ENCODE peak calls at places on chromosomes 3 and 15, in five cellular contexts. One of them, this sample, is unnamed.

GRCh38 chr3:39101022-39101689 is 6.3 kb downstream of the GORASP1 start:
- DNase-seq in neuronal stem cell: no peak
- DNase-seq in spleen: peak; percentile 85
- DNase-seq in AG04450: no peak
- DNase-seq in colonic mucosa: peak; percentile 39
- DNase-seq in this sample: no peak

GRCh38 chr15:68059630-68060029 is 5.5 kb downstream of the PIAS1 start:
- DNase-seq in colonic mucosa: no peak
- DNase-seq in neuronal stem cell: no peak
- DNase-seq in AG04450: no peak
- DNase-seq in spleen: no peak
- DNase-seq in this sample: no peak

GRCh38 chr15:31263751-31264533 is 62.7 kb upstream of the KLF13 start:
- DNase-seq in spleen: peak; percentile 96
- DNase-seq in neuronal stem cell: no peak
- DNase-seq in AG04450: no peak
- DNase-seq in colonic mucosa: peak; percentile 91
- DNase-seq in this sample: no peak

GRCh38 chr15:60383008-60383694 is 14.6 kb downstream of the ANXA2 start:
- DNase-seq in AG04450: no peak
- DNase-seq in colonic mucosa: no peak
- DNase-seq in spleen: no peak
- DNase-seq in neuronal stem cell: no peak
- DNase-seq in this sample: no peak

GRCh38 chr15:38471974-38472373 is 18.0 kb downstream of the FAM98B start:
- DNase-seq in neuronal stem cell: no peak
- DNase-seq in spleen: no peak
- DNase-seq in colonic mucosa: no peak
- DNase-seq in AG04450: no peak
- DNase-seq in this sample: no peak

GRCh38 chr3:177516130-177517011 is 319.1 kb upstream of the TBL1XR1 start:
- DNase-seq in colonic mucosa: no peak
- DNase-seq in neuronal stem cell: peak; percentile 67
- DNase-seq in AG04450: peak; percentile 81
- DNase-seq in spleen: peak; percentile 74
- DNase-seq in this sample: no peak

GRCh38 chr3:147669076-147669475 is 259.9 kb downstream of the ZIC1 start:
- DNase-seq in colonic mucosa: no peak
- DNase-seq in AG04450: no peak
- DNase-seq in neuronal stem cell: no peak
- DNase-seq in spleen: no peak
- DNase-seq in this sample: no peak

GRCh38 chr3:23671901-23672589 is 133.7 kb upstream of the UBE2E1 start:
- DNase-seq in spleen: no peak
- DNase-seq in AG04450: no peak
- DNase-seq in colonic mucosa: peak; percentile 72
- DNase-seq in neuronal stem cell: no peak
- DNase-seq in this sample: no peak

GRCh38 chr3:119595639-119596329 is 1.9 kb upstream of the PLA1A start:
- DNase-seq in spleen: no peak
- DNase-seq in neuronal stem cell: no peak
- DNase-seq in colonic mucosa: no peak
- DNase-seq in AG04450: no peak
- DNase-seq in this sample: no peak

GRCh38 chr3:146974001-146974400 is 368.9 kb upstream of the PLSCR5 start:
- DNase-seq in spleen: no peak
- DNase-seq in colonic mucosa: no peak
- DNase-seq in AG04450: no peak
- DNase-seq in neuronal stem cell: no peak
- DNase-seq in this sample: no peak

GRCh38 chr15:82535566-82536408 is 4.5 kb downstream of the RPS17 start:
- DNase-seq in AG04450: no peak
- DNase-seq in neuronal stem cell: no peak
- DNase-seq in spleen: no peak
- DNase-seq in colonic mucosa: no peak
- DNase-seq in this sample: no peak

GRCh38 chr3:195102609-195103467 is 168.1 kb downstream of the XXYLT1 start:
- DNase-seq in colonic mucosa: peak; percentile 71
- DNase-seq in spleen: peak; percentile 56
- DNase-seq in AG04450: peak; percentile 88
- DNase-seq in neuronal stem cell: no peak
- DNase-seq in this sample: no peak

GRCh38 chr3:42043116-42043796 is 47.9 kb upstream of the TRAK1 start:
- DNase-seq in spleen: no peak
- DNase-seq in AG04450: no peak
- DNase-seq in colonic mucosa: peak; percentile 19
- DNase-seq in neuronal stem cell: peak; percentile 91
- DNase-seq in this sample: no peak

GRCh38 chr15:42456539-42456938 is 34.4 kb downstream of the ZNF106 start:
- DNase-seq in spleen: no peak
- DNase-seq in neuronal stem cell: no peak
- DNase-seq in colonic mucosa: no peak
- DNase-seq in AG04450: no peak
- DNase-seq in this sample: no peak

GRCh38 chr3:55307622-55308021 is 179.5 kb downstream of the WNT5A start:
- DNase-seq in neuronal stem cell: no peak
- DNase-seq in AG04450: no peak
- DNase-seq in colonic mucosa: no peak
- DNase-seq in spleen: no peak
- DNase-seq in this sample: no peak

GRCh38 chr3:93861021-93861420 is 112.7 kb downstream of the PROS1 start:
- DNase-seq in colonic mucosa: no peak
- DNase-seq in spleen: no peak
- DNase-seq in AG04450: no peak
- DNase-seq in neuronal stem cell: no peak
- DNase-seq in this sample: no peak

DNA sequence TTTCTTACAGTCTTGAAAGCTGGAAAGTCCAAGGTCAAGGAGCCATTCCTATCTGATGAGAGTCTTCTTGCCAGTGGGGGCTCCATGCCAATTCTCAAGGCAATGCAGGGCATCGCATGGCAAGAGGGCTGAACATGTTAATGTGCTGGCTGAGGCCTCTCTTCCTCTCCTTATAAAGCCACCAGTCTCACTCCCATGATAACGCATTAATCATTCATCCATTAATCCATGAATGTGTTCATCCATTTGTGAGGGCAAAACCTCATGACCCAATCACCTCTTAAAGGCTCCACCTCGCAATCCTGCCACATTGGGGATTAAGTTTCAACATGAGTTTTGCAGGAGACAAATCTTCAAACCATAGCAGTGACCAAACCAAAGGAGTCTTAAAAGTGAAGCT is 118.3 kb downstream of the PROS1 start:
- DNase-seq in AG04450: no peak
- DNase-seq in spleen: no peak
- DNase-seq in neuronal stem cell: no peak
- DNase-seq in colonic mucosa: no peak
- DNase-seq in this sample: no peak
- H3K9me3 ChIP-seq in AG04450: no peaks in the 10 kb centered on the region
- H3K9me3 ChIP-seq in spleen: no peaks in the 10 kb centered on the region
- H3K9me3 ChIP-seq in neuronal stem cell: peaks cover 11% of the 10 kb centered on the region
- H3K9me3 ChIP-seq in colonic mucosa: no peaks in the 10 kb centered on the region
- H3K9me3 ChIP-seq in this sample: no peaks in the 10 kb centered on the region

DNA sequence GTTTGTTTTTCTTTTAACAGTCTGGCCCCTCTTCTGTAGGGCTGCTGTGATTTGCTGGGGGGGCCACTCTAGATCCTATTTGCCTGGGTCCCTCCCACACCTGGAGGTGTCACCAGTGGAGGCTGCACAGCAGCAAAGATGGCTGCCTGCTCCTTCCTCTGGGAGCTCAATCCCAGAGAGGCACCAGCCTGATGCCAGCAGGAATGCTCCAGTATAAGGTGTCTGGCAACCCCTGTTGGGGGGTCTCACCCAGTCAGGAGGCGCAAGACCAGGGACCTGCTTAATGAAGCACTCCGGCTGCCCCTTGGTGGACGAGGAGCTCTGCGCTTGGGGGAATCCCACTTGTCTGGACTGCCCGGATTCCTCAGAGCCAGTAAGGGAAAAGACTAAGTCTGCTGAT is 118.3 kb downstream of the GAP43 start:
- DNase-seq in spleen: no peak
- DNase-seq in neuronal stem cell: no peak
- DNase-seq in AG04450: no peak
- DNase-seq in colonic mucosa: no peak
- DNase-seq in this sample: no peak
- H3K9me3 ChIP-seq in spleen: no peaks in the 10 kb centered on the region
- H3K9me3 ChIP-seq in neuronal stem cell: no peaks in the 10 kb centered on the region
- H3K9me3 ChIP-seq in AG04450: peaks cover 11% of the 10 kb centered on the region
- H3K9me3 ChIP-seq in colonic mucosa: no peaks in the 10 kb centered on the region
- H3K9me3 ChIP-seq in this sample: peaks cover 3% of the 10 kb centered on the region

DNA sequence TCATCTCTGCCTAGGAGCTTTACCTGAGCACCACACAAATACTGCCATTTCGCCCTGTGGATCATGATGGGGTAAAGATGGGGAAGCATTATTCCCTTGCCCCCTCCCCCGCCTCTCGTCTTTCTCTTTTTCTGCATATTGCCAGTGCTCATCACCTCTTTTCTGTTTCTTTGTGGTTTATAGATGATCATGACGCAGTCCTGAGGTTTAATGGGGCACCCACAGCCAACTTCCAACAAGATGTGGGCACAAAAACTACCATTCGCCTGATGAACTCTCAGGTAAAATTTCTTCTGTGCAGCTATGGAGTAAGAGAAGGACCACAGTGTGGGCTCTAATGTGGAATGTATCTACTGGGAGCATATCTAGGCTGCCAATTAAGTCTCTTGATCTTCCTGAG is 88.2 kb downstream of the RPL39L start:
- DNase-seq in neuronal stem cell: no peak
- DNase-seq in colonic mucosa: no peak
- DNase-seq in spleen: no peak
- DNase-seq in AG04450: no peak
- DNase-seq in this sample: no peak
- H3K9me3 ChIP-seq in neuronal stem cell: no peaks in the 10 kb centered on the region
- H3K9me3 ChIP-seq in colonic mucosa: no peaks in the 10 kb centered on the region
- H3K9me3 ChIP-seq in spleen: peaks cover 14% of the 10 kb centered on the region
- H3K9me3 ChIP-seq in AG04450: no peaks in the 10 kb centered on the region
- H3K9me3 ChIP-seq in this sample: no peaks in the 10 kb centered on the region

GRCh38 chr15:20348291-20348899 is 193.2 kb downstream of the GOLGA6L6 start:
- DNase-seq in AG04450: no peak
- DNase-seq in colonic mucosa: no peak
- DNase-seq in neuronal stem cell: no peak
- DNase-seq in spleen: no peak
- DNase-seq in this sample: no peak
- H3K9me3 ChIP-seq in AG04450: peaks cover 100% of the 10 kb centered on the region
- H3K9me3 ChIP-seq in colonic mucosa: no peaks in the 10 kb centered on the region
- H3K9me3 ChIP-seq in neuronal stem cell: peaks cover 39% of the 10 kb centered on the region
- H3K9me3 ChIP-seq in spleen: peaks cover 6% of the 10 kb centered on the region
- H3K9me3 ChIP-seq in this sample: peaks cover 7% of the 10 kb centered on the region